ENCODE peak calls at places on chromosomes 6 and 20, in nine cellular contexts. X is activated naive CD8-positive, alpha-beta T cell treated with anti-CD3 and anti-CD28 coated beads, Interleukin-2, amount 50 U/mL, for 24 hours; O is amniotic epithelial cell; F is mesenteric fat pad; J is NCI-H774; W is K562; M is fibroblast of lung; L is activated gamma-delta T cell treated with anti-CD3 and anti-CD28 coated beads, Interleukin-2, amount 50 U/mL, for 16 hours; G is stimulated activated naive B cell treated with anti-CD40 and anti-IgM and Interleukin-4, amounts not matched to agents 10 μg/mL and 1 μg/mL and 100 μg/mL, for 72 hours. A is an unnamed sample.

GRCh38 chr6:14596410-14596809 is 478.8 kb downstream of the CD83 start:
- DNase-seq in L (no peak), G (no peak), F (no peak), M (peak; percentile 89), J (no peak), O (peak; percentile 55), X (peak; percentile 18), W (peak; percentile 32), A (no peak)

GRCh38 chr6:6332873-6333272 is 12.4 kb upstream of the F13A1 start:
- DNase-seq in X (no peak), W (no peak), M (no peak), O (no peak), F (no peak), J (no peak), L (no peak), G (no peak), A (no peak)

GRCh38 chr6:112117554-112117953 is 30.2 kb downstream of the FAM229B start:
- DNase-seq in G (no peak), W (peak; percentile 22), M (peak; percentile 76), J (no peak), X (peak; percentile 16), F (no peak), L (no peak), O (peak; percentile 14), A (no peak)

GRCh38 chr6:111353914-111354464 is 129.0 kb downstream of the REV3L start:
- DNase-seq in J (no peak), O (peak; percentile 84), W (no peak), G (no peak), X (no peak), F (no peak), L (no peak), M (peak; percentile 23), A (no peak)

GRCh38 chr20:26277339-26277738 is 580.7 kb upstream of the ZNF337 start:
- DNase-seq in O (no peak), J (no peak), W (no peak), M (no peak), F (no peak), X (no peak), L (no peak), G (no peak), A (no peak)

GRCh38 chr6:152087096-152087495 is 279.6 kb downstream of the ESR1 start:
- DNase-seq in O (no peak), G (no peak), X (no peak), M (peak; percentile 74), F (no peak), J (no peak), W (no peak), L (no peak), A (no peak)

GRCh38 chr6:90611543-90611864 is 24.6 kb upstream of the MAP3K7 start:
- DNase-seq in W (no peak), X (no peak), L (no peak), J (no peak), G (no peak), F (no peak), M (no peak), O (no peak), A (no peak)

GRCh38 chr6:113600556-113601339 is 256.4 kb upstream of the MARCKS start:
- DNase-seq in W (no peak), F (no peak), G (peak; percentile 7), M (no peak), J (no peak), O (no peak), L (no peak), X (no peak), A (no peak)

GRCh38 chr6:2911171-2911570 is 8.1 kb upstream of the SERPINB9 start:
- DNase-seq in O (no peak), M (no peak), L (no peak), J (no peak), F (no peak), X (no peak), G (peak; percentile 77), W (no peak), A (no peak)